ENCODE peak calls at places on chromosomes 11 and 22, in eight cellular contexts. R, E, J, N, O, F, V and M are unnamed samples.

GRCh38 chr11:80727315-80727714 is 1286.5 kb upstream of the TENM4 start:
- DNase-seq in J (no peak), N (no peak), E (no peak), V (no peak), R (peak; percentile 27), F (peak; percentile 0), O (no peak), M (no peak)

GRCh38 chr11:37978647-37979046 is 1380.6 kb upstream of the RAG2 start:
- DNase-seq in J (no peak), V (no peak), O (no peak), N (no peak), R (no peak), F (no peak), E (no peak), M (no peak)

GRCh38 chr11:125275905-125276634 is 111.5 kb downstream of the PKNOX2 start:
- DNase-seq in E (no peak), V (no peak), F (no peak), N (no peak), R (peak; percentile 57), O (no peak), J (no peak), M (no peak)

GRCh38 chr22:21683401-21683811 is 17.6 kb downstream of the PPIL2 start:
- DNase-seq in V (no peak), F (no peak), J (no peak), R (no peak), N (no peak), E (no peak), O (no peak), M (no peak)

GRCh38 chr11:130318031-130318673 is 3.4 kb upstream of the ZBTB44 start:
- DNase-seq in O (no peak), V (no peak), E (no peak), F (no peak), R (no peak), J (no peak), N (no peak), M (no peak)

GRCh38 chr22:45678961-45679912 is 7.6 kb downstream of the ATXN10 start:
- DNase-seq in N (no peak), E (no peak), F (no peak), O (no peak), J (no peak), R (peak; percentile 88), V (no peak), M (no peak)

GRCh38 chr11:813440-814096 is 3.8 kb downstream of the RPLP2 start:
- DNase-seq in E (no peak), J (no peak), O (no peak), V (no peak), R (no peak), N (no peak), F (no peak), M (no peak)

GRCh38 chr11:125952973-125953372 is 7.1 kb downstream of the VSIG10L2 start:
- DNase-seq in N (no peak), E (no peak), F (no peak), J (no peak), V (no peak), R (peak; percentile 26), O (no peak), M (no peak)

GRCh38 chr22:19241593-19241906 is 50.0 kb downstream of the CLTCL1 start:
- DNase-seq in F (no peak), E (no peak), N (no peak), J (no peak), R (no peak), V (no peak), O (no peak), M (no peak)

GRCh38 chr11:67302571-67303131 is 679 bp upstream of the SSH3 start:
- DNase-seq in F (no peak), E (no peak), R (peak; percentile 37), O (no peak), V (no peak), N (no peak), J (no peak), M (no peak)

GRCh38 chr11:112175596-112175947 is 260 bp downstream of the BCO2 start:
- DNase-seq in J (no peak), O (no peak), V (no peak), E (no peak), R (no peak), N (no peak), F (no peak), M (no peak)

GRCh38 chr11:45843158-45843924 is 3.9 kb upstream of the CRY2 start:
- DNase-seq in F (peak; percentile 79), R (peak; percentile 96), J (peak; percentile 73), E (peak; percentile 59), V (peak; percentile 84), O (peak; percentile 72), N (peak; percentile 86), M (no peak)

GRCh38 chr11:2271077-2271326 is 614 bp upstream of the ASCL2 start:
- DNase-seq in N (no peak), E (no peak), O (peak; percentile 20), R (no peak), F (no peak), V (peak; percentile 22), J (peak; percentile 39), M (no peak)

GRCh38 chr11:117095301-117096139 is 2.7 kb downstream of the SIK3 start:
- DNase-seq in N (no peak), F (no peak), E (no peak), R (peak; percentile 74), V (no peak), O (no peak), J (no peak), M (no peak)

GRCh38 chr22:39727541-39727940 is 157.0 kb downstream of the CACNA1I start:
- DNase-seq in F (no peak), N (no peak), R (no peak), J (no peak), O (no peak), E (no peak), V (no peak), M (no peak)

GRCh38 chr11:64800633-64801464 is 2.2 kb downstream of the MAP4K2 start:
- DNase-seq in J (no peak), E (no peak), F (no peak), R (no peak), V (no peak), O (no peak), N (no peak), M (no peak)

GRCh38 chr22:35337932-35338331 is 38.2 kb downstream of the TOM1 start:
- DNase-seq in E (no peak), F (no peak), R (peak; percentile 22), O (no peak), N (no peak), J (no peak), V (no peak), M (no peak)

GRCh38 chr11:112016088-112016764 is 9.0 kb upstream of the DLAT start:
- DNase-seq in F (no peak), E (no peak), J (no peak), O (no peak), V (no peak), N (no peak), R (peak; percentile 37), M (no peak)

GRCh38 chr11:10896493-10896892 is 38.6 kb upstream of the ZBED5 start:
- DNase-seq in O (no peak), V (no peak), J (no peak), F (no peak), E (no peak), R (peak; percentile 37), N (no peak), M (no peak)

GRCh38 chr11:75350743-75351540 is 519 bp downstream of the ARRB1 start:
- DNase-seq in R (peak; percentile 64), E (no peak), O (no peak), V (no peak), J (peak; percentile 31), F (peak; percentile 60), N (peak; percentile 19), M (no peak)

GRCh38 chr11:90197377-90197776 is 25.5 kb downstream of the CHORDC1 start:
- DNase-seq in N (no peak), E (no peak), V (no peak), F (no peak), J (no peak), O (no peak), R (no peak), M (no peak)

GRCh38 chr11:31610544-31610943 is 101.0 kb downstream of the ELP4 start:
- DNase-seq in N (no peak), R (no peak), F (no peak), E (no peak), J (no peak), V (no peak), O (no peak), M (no peak)

GRCh38 chr11:15707971-15708370 is 593.2 kb downstream of the INSC start:
- DNase-seq in O (no peak), N (no peak), V (no peak), F (peak; percentile 2), E (no peak), R (no peak), J (no peak), M (no peak)

GRCh38 chr11:104609297-104609696 is 289.0 kb downstream of the CASP12 start:
- DNase-seq in V (no peak), J (peak; percentile 3), O (no peak), F (peak; percentile 45), R (peak; percentile 71), E (no peak), N (peak; percentile 1), M (no peak)

GRCh38 chr22:25482868-25483639 is 81.4 kb upstream of the GRK3 start:
- DNase-seq in R (no peak), J (no peak), N (no peak), O (no peak), F (peak; percentile 75), V (no peak), E (no peak), M (no peak)

GRCh38 chr11:124536520-124536919 is 6.9 kb downstream of the OR8B12 start:
- DNase-seq in E (no peak), O (no peak), J (no peak), V (no peak), R (peak; percentile 38), F (peak; percentile 41), N (no peak), M (no peak)

GRCh38 chr11:34234086-34234740 is 123.6 kb downstream of the ABTB2 start:
- DNase-seq in J (peak; percentile 61), E (peak; percentile 15), R (peak; percentile 73), V (no peak), N (peak; percentile 75), F (no peak), O (peak; percentile 35), M (no peak)

GRCh38 chr11:69640995-69641581 is at the start of gene CCND1:
- DNase-seq in R (peak; percentile 96), O (no peak), J (peak; percentile 47), E (no peak), F (peak; percentile 46), V (no peak), N (no peak), M (no peak)

GRCh38 chr22:41256254-41256897 is 15.6 kb upstream of the CHADL start:
- DNase-seq in J (no peak), O (no peak), V (no peak), N (no peak), E (no peak), F (no peak), R (peak; percentile 86), M (no peak)

GRCh38 chr11:128022007-128022368 is 565.4 kb downstream of the ETS1 start:
- DNase-seq in E (no peak), N (no peak), V (no peak), F (no peak), O (no peak), R (peak; percentile 75), J (no peak), M (no peak)

GRCh38 chr11:12430912-12431311 is 53.5 kb downstream of the PARVA start:
- DNase-seq in V (peak; percentile 37), N (no peak), J (no peak), O (no peak), R (peak; percentile 94), F (no peak), E (no peak), M (no peak)

GRCh38 chr22:38203855-38204497 is 2.2 kb downstream of the MAFF start:
- DNase-seq in O (no peak), F (no peak), E (no peak), N (no peak), R (peak; percentile 81), J (no peak), V (no peak), M (no peak)

GRCh38 chr11:115848614-115849013 is 344.4 kb upstream of the CADM1 start:
- DNase-seq in N (no peak), V (no peak), J (no peak), O (no peak), E (no peak), R (no peak), F (no peak), M (no peak)